ENCODE peak calls at places on chromosomes 11 and 22, in four cellular contexts. P is fibroblast of mammary gland, A is PC-3, Y is H9. B is an unnamed sample.

GRCh38 chr11:96180341-96180740 is 162.7 kb downstream of the MAML2 start:
- DNase-seq in Y (peak), A (no peak), P (no peak), B (no peak)

GRCh38 chr11:18798941-18799469 is 7.4 kb upstream of the PTPN5 start:
- DNase-seq in Y (no peak), P (no peak), A (peak), B (peak)

GRCh38 chr11:134634897-134635831 is 223.1 kb upstream of the B3GAT1 start:
- DNase-seq in Y (no peak), P (no peak), A (no peak), B (peak)

GRCh38 chr22:49347376-49347775 is 480.3 kb downstream of the BRD1 start:
- DNase-seq in A (no peak), Y (no peak), P (no peak), B (no peak)

GRCh38 chr22:39007177-39007576 is 6.9 kb upstream of the APOBEC3C start:
- DNase-seq in Y (no peak), P (no peak), A (no peak), B (no peak)

GRCh38 chr11:64344160-64344559 is 4.2 kb downstream of the CCDC88B start:
- DNase-seq in A (no peak), P (no peak), Y (no peak), B (no peak)

GRCh38 chr11:14774738-14775137 is 117.3 kb downstream of the CYP2R1 start:
- DNase-seq in Y (no peak), P (no peak), A (peak), B (no peak)

GRCh38 chr11:113241190-113242051 is 73.0 kb upstream of the TTC12 start:
- DNase-seq in Y (no peak), A (no peak), P (peak), B (no peak)

GRCh38 chr11:122337241-122338176 is 221.5 kb upstream of the BLID start:
- DNase-seq in Y (no peak), P (no peak), A (no peak), B (no peak)

GRCh38 chr11:117830072-117830471 is 5.5 kb upstream of the FXYD2 start:
- DNase-seq in A (no peak), P (no peak), Y (peak), B (no peak)

GRCh38 chr11:124898711-124899110 is 1.0 kb upstream of the ROBO4 start:
- DNase-seq in A (peak), P (peak), Y (peak), B (peak)

GRCh38 chr22:30304495-30305244 is 15.4 kb upstream of the CASTOR1 start:
- DNase-seq in P (no peak), A (peak), Y (no peak), B (no peak)

GRCh38 chr11:17633279-17633986 is 85.9 kb upstream of the MYOD1 start:
- DNase-seq in A (no peak), P (no peak), Y (no peak), B (no peak)

GRCh38 chr11:45237666-45238348 is 48.3 kb downstream of the SYT13 start:
- DNase-seq in A (no peak), P (no peak), Y (no peak), B (no peak)

GRCh38 chr11:118310271-118310670 is 5.7 kb downstream of the CD3E start:
- DNase-seq in A (no peak), Y (no peak), P (no peak), B (no peak)

GRCh38 chr22:29266564-29267461 is 968 bp downstream of the RHBDD3 start:
- DNase-seq in Y (no peak), A (no peak), P (peak), B (peak)

GRCh38 chr11:78228467-78228866 is 39.7 kb downstream of the USP35 start:
- DNase-seq in P (peak), A (peak), Y (peak), B (no peak)

GRCh38 chr22:17802822-17803221 is 28.6 kb upstream of the BID start:
- DNase-seq in A (no peak), Y (no peak), P (no peak), B (no peak)

GRCh38 chr11:96607890-96608558 is 218.2 kb downstream of the JRKL start:
- DNase-seq in A (peak), P (no peak), Y (peak), B (no peak)

GRCh38 chr22:30947163-30947820 is 21.3 kb downstream of the MORC2 start:
- DNase-seq in P (no peak), A (no peak), Y (no peak), B (peak)

GRCh38 chr11:124748481-124749338 is 3.3 kb downstream of the VSIG2 start:
- DNase-seq in P (peak), Y (no peak), A (peak), B (no peak)

GRCh38 chr22:35930933-35931332 is 97.7 kb downstream of the RBFOX2 start:
- DNase-seq in A (peak), P (peak), Y (no peak), B (no peak)

GRCh38 chr11:75766449-75767227 is 1.9 kb upstream of the DGAT2 start:
- DNase-seq in A (no peak), Y (no peak), P (no peak), B (no peak)

GRCh38 chr11:75767228-75767572 is 1.4 kb upstream of the DGAT2 start:
- DNase-seq in A (no peak), Y (no peak), P (no peak), B (no peak)

GRCh38 chr11:75767793-75768111 is 826 bp upstream of the DGAT2 start:
- DNase-seq in Y (no peak), A (no peak), P (no peak), B (no peak)

GRCh38 chr11:75768909-75769771 is 562 bp downstream of the DGAT2 start:
- DNase-seq in P (no peak), Y (peak), A (peak), B (no peak)

GRCh38 chr11:75768112-75768908 is at the start of gene DGAT2:
- DNase-seq in A (peak), P (peak), Y (peak), B (no peak)
- TF ChIP-seq CTCF in A (peak), P (no peak), Y (peak), B (peak)

GRCh38 chr11:103537904-103538502 is 428.8 kb downstream of the DYNC2H1 start:
- DNase-seq in P (peak), Y (no peak), A (peak), B (no peak)
- TF ChIP-seq CTCF in P (peak), Y (peak), A (peak), B (peak)

GRCh38 chr11:6603287-6604080 is at the start of the genes ILK and RRP8:
- DNase-seq in P (peak), Y (peak), A (peak), B (peak)
- TF ChIP-seq CTCF in P (peak), Y (no peak), A (no peak), B (peak)

GRCh38 chr22:41531736-41532477 is 12.4 kb downstream of the POLR3H start:
- DNase-seq in A (no peak), P (no peak), Y (no peak), B (no peak)

GRCh38 chr22:41532908-41533825 is 11.1 kb downstream of the POLR3H start:
- DNase-seq in P (peak), A (peak), Y (peak), B (peak)

GRCh38 chr22:41534219-41534618 is 10.1 kb downstream of the POLR3H start:
- DNase-seq in Y (no peak), A (no peak), P (no peak), B (no peak)

GRCh38 chr22:41537203-41537602 is 7.1 kb downstream of the POLR3H start:
- DNase-seq in P (no peak), A (no peak), Y (no peak), B (no peak)

GRCh38 chr22:41535244-41535643 is 9.0 kb downstream of the POLR3H start:
- DNase-seq in A (peak), Y (peak), P (no peak), B (no peak)
- TF ChIP-seq CTCF in A (peak), Y (peak), P (peak), B (peak)